ENCODE peak calls at places on chromosomes 11 and 22, in eight cellular contexts. One of them, this sample, is unnamed.

GRCh38 chr11:117972589-117973445 is 13.4 kb upstream of the IL10RA start:
- DNase-seq in HepG2: no peak
- DNase-seq in H1: no peak
- DNase-seq in stomach: no peak
- DNase-seq in A549: peak; percentile 14
- DNase-seq in GM12878: no peak
- DNase-seq in transverse colon: no peak
- DNase-seq in ovary: no peak
- DNase-seq in this sample: no peak

GRCh38 chr22:49972163-49973017 is 11.8 kb downstream of the PIM3 start:
- DNase-seq in HepG2: no peak
- DNase-seq in H1: no peak
- DNase-seq in stomach: peak; percentile 42
- DNase-seq in A549: no peak
- DNase-seq in GM12878: no peak
- DNase-seq in transverse colon: no peak
- DNase-seq in ovary: peak; percentile 38
- DNase-seq in this sample: peak; percentile 16

GRCh38 chr11:4704054-4704789 is at the start of gene MMP26:
- DNase-seq in HepG2: no peak
- DNase-seq in H1: no peak
- DNase-seq in stomach: no peak
- DNase-seq in A549: no peak
- DNase-seq in GM12878: no peak
- DNase-seq in transverse colon: no peak
- DNase-seq in ovary: no peak
- DNase-seq in this sample: no peak

GRCh38 chr11:69702239-69702668 is 1.6 kb downstream of the FGF19 start:
- DNase-seq in HepG2: peak; percentile 69
- DNase-seq in H1: no peak
- DNase-seq in stomach: no peak
- DNase-seq in A549: no peak
- DNase-seq in GM12878: no peak
- DNase-seq in transverse colon: no peak
- DNase-seq in ovary: no peak
- DNase-seq in this sample: no peak

GRCh38 chr11:12629601-12630313 is 44.5 kb upstream of the TEAD1 start:
- DNase-seq in HepG2: no peak
- DNase-seq in H1: no peak
- DNase-seq in stomach: no peak
- DNase-seq in A549: no peak
- DNase-seq in GM12878: no peak
- DNase-seq in transverse colon: no peak
- DNase-seq in ovary: no peak
- DNase-seq in this sample: no peak

GRCh38 chr11:99370557-99371200 is 349.9 kb downstream of the CNTN5 start:
- DNase-seq in HepG2: no peak
- DNase-seq in H1: no peak
- DNase-seq in stomach: no peak
- DNase-seq in A549: peak; percentile 9
- DNase-seq in GM12878: no peak
- DNase-seq in transverse colon: no peak
- DNase-seq in ovary: no peak
- DNase-seq in this sample: no peak

GRCh38 chr11:3983101-3983500 is 111.5 kb upstream of the RRM1 start:
- DNase-seq in HepG2: no peak
- DNase-seq in H1: no peak
- DNase-seq in stomach: no peak
- DNase-seq in A549: no peak
- DNase-seq in GM12878: no peak
- DNase-seq in transverse colon: no peak
- DNase-seq in ovary: no peak
- DNase-seq in this sample: no peak

GRCh38 chr11:67345949-67346819 is 7.2 kb downstream of the POLD4 start:
- DNase-seq in HepG2: peak; percentile 32
- DNase-seq in H1: no peak
- DNase-seq in stomach: peak; percentile 68
- DNase-seq in A549: peak; percentile 97
- DNase-seq in GM12878: peak; percentile 24
- DNase-seq in transverse colon: peak; percentile 66
- DNase-seq in ovary: no peak
- DNase-seq in this sample: no peak

GRCh38 chr11:8368772-8369171 is 105.1 kb upstream of the LMO1 start:
- DNase-seq in HepG2: no peak
- DNase-seq in H1: no peak
- DNase-seq in stomach: no peak
- DNase-seq in A549: no peak
- DNase-seq in GM12878: no peak
- DNase-seq in transverse colon: no peak
- DNase-seq in ovary: no peak
- DNase-seq in this sample: no peak

GRCh38 chr22:43819691-43820670 is 7.9 kb upstream of the EFCAB6 start:
- DNase-seq in HepG2: no peak
- DNase-seq in H1: no peak
- DNase-seq in stomach: no peak
- DNase-seq in A549: no peak
- DNase-seq in GM12878: no peak
- DNase-seq in transverse colon: no peak
- DNase-seq in ovary: no peak
- DNase-seq in this sample: no peak

GRCh38 chr22:49826603-49827306 is 918 bp downstream of the BRD1 start:
- DNase-seq in HepG2: no peak
- DNase-seq in H1: no peak
- DNase-seq in stomach: peak; percentile 66
- DNase-seq in A549: no peak
- DNase-seq in GM12878: no peak
- DNase-seq in transverse colon: peak; percentile 47
- DNase-seq in ovary: peak; percentile 55
- DNase-seq in this sample: no peak

GRCh38 chr11:123251656-123252344 is 56.8 kb upstream of the CLMP start:
- DNase-seq in HepG2: no peak
- DNase-seq in H1: no peak
- DNase-seq in stomach: no peak
- DNase-seq in A549: no peak
- DNase-seq in GM12878: no peak
- DNase-seq in transverse colon: peak; percentile 39
- DNase-seq in ovary: peak; percentile 72
- DNase-seq in this sample: peak; percentile 42

GRCh38 chr22:44362249-44363040 is 49.7 kb upstream of the SHISAL1 start:
- DNase-seq in HepG2: no peak
- DNase-seq in H1: no peak
- DNase-seq in stomach: no peak
- DNase-seq in A549: no peak
- DNase-seq in GM12878: no peak
- DNase-seq in transverse colon: no peak
- DNase-seq in ovary: peak; percentile 3
- DNase-seq in this sample: no peak

GRCh38 chr22:35705141-35705540 is 12.5 kb upstream of the APOL5 start:
- DNase-seq in HepG2: no peak
- DNase-seq in H1: no peak
- DNase-seq in stomach: no peak
- DNase-seq in A549: no peak
- DNase-seq in GM12878: no peak
- DNase-seq in transverse colon: no peak
- DNase-seq in ovary: no peak
- DNase-seq in this sample: no peak
- TF ChIP-seq EP300 in HepG2: no peak
- TF ChIP-seq EP300 in H1: no peak
- TF ChIP-seq EP300 in stomach: no peak
- TF ChIP-seq EP300 in A549: no peak
- TF ChIP-seq EP300 in GM12878: no peak
- TF ChIP-seq EP300 in transverse colon: no peak
- TF ChIP-seq EP300 in ovary: no peak
- TF ChIP-seq EP300 in this sample: no peak

GRCh38 chr11:96242191-96242845 is 100.7 kb downstream of the MAML2 start:
- DNase-seq in HepG2: no peak
- DNase-seq in H1: no peak
- DNase-seq in stomach: no peak
- DNase-seq in A549: no peak
- DNase-seq in GM12878: no peak
- DNase-seq in transverse colon: no peak
- DNase-seq in ovary: no peak
- DNase-seq in this sample: no peak

GRCh38 chr11:96237759-96238158 is 105.2 kb downstream of the MAML2 start:
- DNase-seq in HepG2: peak; percentile 73
- DNase-seq in H1: no peak
- DNase-seq in stomach: no peak
- DNase-seq in A549: peak; percentile 7
- DNase-seq in GM12878: no peak
- DNase-seq in transverse colon: no peak
- DNase-seq in ovary: no peak
- DNase-seq in this sample: no peak

GRCh38 chr11:96238563-96239166 is 104.3 kb downstream of the MAML2 start:
- DNase-seq in HepG2: no peak
- DNase-seq in H1: no peak
- DNase-seq in stomach: no peak
- DNase-seq in A549: no peak
- DNase-seq in GM12878: no peak
- DNase-seq in transverse colon: no peak
- DNase-seq in ovary: no peak
- DNase-seq in this sample: no peak

GRCh38 chr11:96242971-96243647 is 99.9 kb downstream of the MAML2 start:
- DNase-seq in HepG2: peak; percentile 37
- DNase-seq in H1: peak; percentile 82
- DNase-seq in stomach: peak; percentile 93
- DNase-seq in A549: peak; percentile 96
- DNase-seq in GM12878: peak; percentile 86
- DNase-seq in transverse colon: peak; percentile 94
- DNase-seq in ovary: peak; percentile 94
- DNase-seq in this sample: peak; percentile 92

GRCh38 chr11:96241351-96241841 is 101.6 kb downstream of the MAML2 start:
- DNase-seq in HepG2: peak; percentile 89
- DNase-seq in H1: no peak
- DNase-seq in stomach: no peak
- DNase-seq in A549: peak; percentile 22
- DNase-seq in GM12878: no peak
- DNase-seq in transverse colon: peak; percentile 57
- DNase-seq in ovary: no peak
- DNase-seq in this sample: no peak
- TF ChIP-seq EP300 in HepG2: no peak
- TF ChIP-seq EP300 in H1: no peak
- TF ChIP-seq EP300 in stomach: no peak
- TF ChIP-seq EP300 in A549: no peak
- TF ChIP-seq EP300 in GM12878: no peak
- TF ChIP-seq EP300 in transverse colon: no peak
- TF ChIP-seq EP300 in ovary: no peak
- TF ChIP-seq EP300 in this sample: no peak

GRCh38 chr11:94140154-94140655 is 11.6 kb downstream of the PANX1 start:
- DNase-seq in HepG2: no peak
- DNase-seq in H1: no peak
- DNase-seq in stomach: no peak
- DNase-seq in A549: no peak
- DNase-seq in GM12878: no peak
- DNase-seq in transverse colon: no peak
- DNase-seq in ovary: no peak
- DNase-seq in this sample: no peak
- TF ChIP-seq EP300 in HepG2: no peak
- TF ChIP-seq EP300 in H1: no peak
- TF ChIP-seq EP300 in stomach: no peak
- TF ChIP-seq EP300 in A549: no peak
- TF ChIP-seq EP300 in GM12878: no peak
- TF ChIP-seq EP300 in transverse colon: no peak
- TF ChIP-seq EP300 in ovary: no peak
- TF ChIP-seq EP300 in this sample: no peak

GRCh38 chr22:39920134-39920743 is 19.4 kb downstream of the GRAP2 start:
- DNase-seq in HepG2: no peak
- DNase-seq in H1: no peak
- DNase-seq in stomach: no peak
- DNase-seq in A549: no peak
- DNase-seq in GM12878: no peak
- DNase-seq in transverse colon: no peak
- DNase-seq in ovary: no peak
- DNase-seq in this sample: no peak
- TF ChIP-seq EP300 in HepG2: no peak
- TF ChIP-seq EP300 in H1: no peak
- TF ChIP-seq EP300 in stomach: no peak
- TF ChIP-seq EP300 in A549: no peak
- TF ChIP-seq EP300 in GM12878: no peak
- TF ChIP-seq EP300 in transverse colon: no peak
- TF ChIP-seq EP300 in ovary: no peak
- TF ChIP-seq EP300 in this sample: no peak

GRCh38 chr11:17745032-17745772 is 10.6 kb downstream of the KCNC1 start:
- DNase-seq in HepG2: no peak
- DNase-seq in H1: no peak
- DNase-seq in stomach: no peak
- DNase-seq in A549: no peak
- DNase-seq in GM12878: no peak
- DNase-seq in transverse colon: no peak
- DNase-seq in ovary: no peak
- DNase-seq in this sample: no peak
- TF ChIP-seq EP300 in HepG2: no peak
- TF ChIP-seq EP300 in H1: no peak
- TF ChIP-seq EP300 in stomach: no peak
- TF ChIP-seq EP300 in A549: no peak
- TF ChIP-seq EP300 in GM12878: no peak
- TF ChIP-seq EP300 in transverse colon: no peak
- TF ChIP-seq EP300 in ovary: no peak
- TF ChIP-seq EP300 in this sample: no peak

GRCh38 chr11:33027233-33027632 is 11.6 kb downstream of the DEPDC7 start:
- DNase-seq in HepG2: no peak
- DNase-seq in H1: no peak
- DNase-seq in stomach: no peak
- DNase-seq in A549: no peak
- DNase-seq in GM12878: no peak
- DNase-seq in transverse colon: no peak
- DNase-seq in ovary: no peak
- DNase-seq in this sample: no peak
- TF ChIP-seq EP300 in HepG2: no peak
- TF ChIP-seq EP300 in H1: no peak
- TF ChIP-seq EP300 in stomach: no peak
- TF ChIP-seq EP300 in A549: no peak
- TF ChIP-seq EP300 in GM12878: no peak
- TF ChIP-seq EP300 in transverse colon: no peak
- TF ChIP-seq EP300 in ovary: no peak
- TF ChIP-seq EP300 in this sample: no peak

DNA sequence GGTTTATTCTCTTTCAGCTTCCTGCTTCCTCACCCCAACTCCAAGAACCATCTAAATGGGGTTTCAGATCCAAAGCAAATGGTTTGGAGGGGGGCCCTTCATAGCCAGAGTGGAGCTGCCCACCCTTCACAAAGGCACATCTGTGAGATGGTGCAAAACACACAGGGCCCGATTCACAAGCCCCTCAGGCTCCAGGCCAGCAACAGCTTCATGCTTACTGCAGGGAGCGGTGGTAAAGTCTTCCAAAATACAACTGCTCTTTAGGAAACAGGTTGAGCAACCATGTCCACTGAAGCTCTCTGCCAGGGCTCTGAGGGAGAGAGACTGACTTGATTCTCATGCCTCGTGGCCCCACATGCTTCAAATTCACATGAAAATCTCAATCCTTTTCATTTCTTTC is 213.0 kb upstream of the NARS2 start:
- DNase-seq in HepG2: no peak
- DNase-seq in H1: no peak
- DNase-seq in stomach: no peak
- DNase-seq in A549: no peak
- DNase-seq in GM12878: no peak
- DNase-seq in transverse colon: no peak
- DNase-seq in ovary: no peak
- DNase-seq in this sample: no peak
- TF ChIP-seq EP300 in HepG2: no peak
- TF ChIP-seq EP300 in H1: no peak
- TF ChIP-seq EP300 in stomach: no peak
- TF ChIP-seq EP300 in A549: no peak
- TF ChIP-seq EP300 in GM12878: no peak
- TF ChIP-seq EP300 in transverse colon: no peak
- TF ChIP-seq EP300 in ovary: no peak
- TF ChIP-seq EP300 in this sample: no peak

GRCh38 chr22:20001082-20001638 is 15.5 kb downstream of the ARVCF start:
- DNase-seq in HepG2: no peak
- DNase-seq in H1: no peak
- DNase-seq in stomach: no peak
- DNase-seq in A549: no peak
- DNase-seq in GM12878: no peak
- DNase-seq in transverse colon: no peak
- DNase-seq in ovary: no peak
- DNase-seq in this sample: no peak
- TF ChIP-seq EP300 in HepG2: no peak
- TF ChIP-seq EP300 in H1: no peak
- TF ChIP-seq EP300 in stomach: no peak
- TF ChIP-seq EP300 in A549: no peak
- TF ChIP-seq EP300 in GM12878: no peak
- TF ChIP-seq EP300 in transverse colon: no peak
- TF ChIP-seq EP300 in ovary: no peak
- TF ChIP-seq EP300 in this sample: no peak

This sample was measured in tibial nerve.